ENCODE peak calls at places on chromosomes 4 and X, in four cellular contexts. One of them, this sample, is unnamed.

GRCh38 chrX:54178100-54178940 is 4.7 kb downstream of the FAM120C start:
- DNase-seq in coronary artery: no peak
- DNase-seq in GM23338: no peak
- DNase-seq in tibial artery: no peak
- DNase-seq in this sample: peak

GRCh38 chrX:129741880-129742758 is 3.3 kb downstream of the XPNPEP2 start:
- DNase-seq in tibial artery: no peak
- DNase-seq in GM23338: peak
- DNase-seq in coronary artery: no peak
- DNase-seq in this sample: no peak

GRCh38 chrX:128518508-128518907 is 466.3 kb upstream of the ACTRT1 start:
- DNase-seq in GM23338: peak
- DNase-seq in coronary artery: no peak
- DNase-seq in tibial artery: no peak
- DNase-seq in this sample: no peak

GRCh38 chrX:97132654-97133415 is 249.1 kb downstream of the RPA4 start:
- DNase-seq in GM23338: no peak
- DNase-seq in coronary artery: no peak
- DNase-seq in tibial artery: no peak
- DNase-seq in this sample: no peak

GRCh38 chr4:140952709-140953108 is 180.6 kb downstream of the RNF150 start:
- DNase-seq in tibial artery: no peak
- DNase-seq in coronary artery: no peak
- DNase-seq in GM23338: no peak
- DNase-seq in this sample: no peak

GRCh38 chr4:172998527-172999469 is 169.8 kb upstream of the GALNT7 start:
- DNase-seq in coronary artery: no peak
- DNase-seq in GM23338: peak
- DNase-seq in tibial artery: no peak
- DNase-seq in this sample: no peak

GRCh38 chr4:43337707-43338106 is 445.2 kb downstream of the GRXCR1 start:
- DNase-seq in coronary artery: no peak
- DNase-seq in GM23338: no peak
- DNase-seq in tibial artery: no peak
- DNase-seq in this sample: no peak

GRCh38 chr4:26458104-26458503 is 32.2 kb downstream of the CCKAR start:
- DNase-seq in tibial artery: no peak
- DNase-seq in GM23338: no peak
- DNase-seq in coronary artery: no peak
- DNase-seq in this sample: peak

GRCh38 chr4:180542445-180543100 is 1700.6 kb upstream of the TENM3 start:
- DNase-seq in tibial artery: no peak
- DNase-seq in coronary artery: no peak
- DNase-seq in GM23338: no peak
- DNase-seq in this sample: no peak

GRCh38 chrX:10233173-10233572 is 76.4 kb downstream of the CLCN4 start:
- DNase-seq in coronary artery: no peak
- DNase-seq in GM23338: no peak
- DNase-seq in tibial artery: no peak
- DNase-seq in this sample: no peak

GRCh38 chr4:169756971-169757574 is 671 bp downstream of the HPF1 start:
- DNase-seq in coronary artery: no peak
- DNase-seq in tibial artery: no peak
- DNase-seq in GM23338: peak
- DNase-seq in this sample: no peak

GRCh38 chr4:153651041-153651960 is 32.8 kb upstream of the TLR2 start:
- DNase-seq in GM23338: no peak
- DNase-seq in coronary artery: no peak
- DNase-seq in tibial artery: no peak
- DNase-seq in this sample: no peak

DNA sequence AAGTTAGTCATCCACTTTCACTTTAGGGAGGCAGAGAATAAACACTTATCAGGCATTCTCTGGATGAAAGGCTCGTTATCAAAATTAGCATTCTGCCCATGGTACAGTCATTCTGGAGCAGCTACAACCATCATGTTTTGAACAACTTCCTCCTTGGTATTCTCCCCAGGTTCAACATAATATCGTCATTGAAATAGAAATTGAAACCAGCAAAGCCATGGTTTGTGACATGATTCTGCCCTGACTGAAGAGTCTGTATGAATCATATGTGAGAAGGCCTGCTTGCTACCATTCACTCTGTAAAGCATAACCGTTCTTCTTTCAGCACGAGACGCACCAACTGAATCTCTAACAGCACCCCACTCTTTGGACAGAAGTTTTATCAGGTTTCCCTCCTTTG is 127.5 kb upstream of the RADX start:
- DNase-seq in tibial artery: no peak
- DNase-seq in coronary artery: no peak
- DNase-seq in GM23338: no peak
- DNase-seq in this sample: no peak
- H3K4me3 ChIP-seq in tibial artery: no peak
- H3K4me3 ChIP-seq in coronary artery: no peak
- H3K4me3 ChIP-seq in GM23338: no peak
- H3K4me3 ChIP-seq in this sample: no peak

GRCh38 chr4:163535657-163536056 is 41.2 kb downstream of the TMA16 start:
- DNase-seq in coronary artery: no peak
- DNase-seq in GM23338: peak
- DNase-seq in tibial artery: no peak
- DNase-seq in this sample: no peak
- TF ChIP-seq CTCF in coronary artery: no peak
- TF ChIP-seq CTCF in GM23338: peak
- TF ChIP-seq CTCF in tibial artery: no peak
- TF ChIP-seq CTCF in this sample: no peak

GRCh38 chr4:184473265-184473514 is 1.2 kb downstream of the IRF2 start:
- DNase-seq in coronary artery: no peak
- DNase-seq in tibial artery: no peak
- DNase-seq in GM23338: no peak
- DNase-seq in this sample: no peak
- H3K4me3 ChIP-seq in coronary artery: peak
- H3K4me3 ChIP-seq in tibial artery: peak
- H3K4me3 ChIP-seq in GM23338: peak
- H3K4me3 ChIP-seq in this sample: peak

GRCh38 chrX:113412106-113412505 is 571.5 kb upstream of the AMOT start:
- DNase-seq in GM23338: no peak
- DNase-seq in tibial artery: no peak
- DNase-seq in coronary artery: no peak
- DNase-seq in this sample: no peak
- TF ChIP-seq CTCF in GM23338: no peak
- TF ChIP-seq CTCF in tibial artery: no peak
- TF ChIP-seq CTCF in coronary artery: no peak
- TF ChIP-seq CTCF in this sample: no peak

GRCh38 chr4:77852892-77853495 is 9.6 kb upstream of the MRPL1 start:
- DNase-seq in coronary artery: no peak
- DNase-seq in tibial artery: no peak
- DNase-seq in GM23338: no peak
- DNase-seq in this sample: no peak
- H3K4me3 ChIP-seq in coronary artery: no peak
- H3K4me3 ChIP-seq in tibial artery: no peak
- H3K4me3 ChIP-seq in GM23338: no peak
- H3K4me3 ChIP-seq in this sample: no peak

DNA sequence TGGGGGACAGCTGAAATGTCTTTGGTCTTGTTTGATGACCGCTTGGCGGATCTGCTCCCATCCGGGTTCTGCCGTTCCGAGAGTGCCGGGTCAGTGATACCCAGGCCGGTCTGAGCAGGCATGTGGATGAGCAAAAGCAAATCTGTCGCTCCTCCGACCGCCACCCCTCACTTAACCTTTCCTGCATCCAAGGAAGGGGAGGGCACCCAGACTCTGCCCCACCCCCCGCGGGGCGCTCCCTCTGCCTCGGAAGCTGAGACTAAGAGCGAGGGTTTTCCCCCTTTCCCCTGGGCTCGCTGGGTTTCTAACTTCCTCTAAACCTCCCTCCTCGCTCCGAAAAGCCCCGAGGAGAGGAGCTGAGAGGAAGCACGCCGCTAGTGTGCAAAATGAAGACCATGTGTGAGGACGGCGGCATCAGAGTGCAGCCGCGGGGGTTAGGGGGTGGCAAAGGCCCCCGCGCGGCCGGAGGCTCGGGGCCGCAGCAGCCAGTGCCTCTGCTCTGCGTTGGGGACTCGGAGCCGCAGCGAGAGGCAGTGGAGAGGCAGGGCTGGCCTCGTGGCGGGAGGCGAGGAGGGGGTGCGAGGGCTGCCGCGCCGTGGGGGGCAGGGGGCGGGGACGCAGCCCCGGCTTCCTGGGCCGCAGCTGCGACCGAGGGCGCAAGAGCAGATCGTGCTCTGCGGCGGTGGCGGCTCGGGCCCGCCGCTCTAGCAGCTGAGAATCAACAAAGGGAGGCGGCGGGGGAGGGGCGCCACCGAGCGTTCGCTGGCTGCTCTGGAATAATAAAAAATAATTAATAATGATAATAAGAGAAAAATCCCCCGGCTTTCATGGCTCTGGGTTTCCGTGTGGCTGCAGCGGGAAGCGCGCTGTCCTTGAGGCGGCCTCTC is 55.8 kb upstream of the BCOR start:
- DNase-seq in GM23338: peak
- DNase-seq in tibial artery: peak
- DNase-seq in coronary artery: no peak
- DNase-seq in this sample: no peak
- TF ChIP-seq CTCF in GM23338: no peak
- TF ChIP-seq CTCF in tibial artery: no peak
- TF ChIP-seq CTCF in coronary artery: no peak
- TF ChIP-seq CTCF in this sample: no peak

GRCh38 chr4:704971-705277 is 708 bp upstream of the PCGF3 start:
- DNase-seq in tibial artery: no peak
- DNase-seq in coronary artery: no peak
- DNase-seq in GM23338: no peak
- DNase-seq in this sample: no peak
- H3K4me3 ChIP-seq in tibial artery: peak
- H3K4me3 ChIP-seq in coronary artery: peak
- H3K4me3 ChIP-seq in GM23338: peak
- H3K4me3 ChIP-seq in this sample: peak